ENCODE peak calls at places on chromosomes 12 and 14, in nine cellular contexts. H, W, I, N, Y, K, D, A and B are unnamed samples.

GRCh38 chr12:81245918-81246611 is 168.2 kb downstream of the ACSS3 start:
- DNase-seq in H (no peak), W (no peak), I (no peak), N (no peak), Y (no peak), K (no peak), D (no peak), A (peak; percentile 62), B (no peak)

GRCh38 chr12:45369065-45369464 is 153.2 kb downstream of the ANO6 start:
- DNase-seq in H (no peak), W (no peak), I (no peak), N (no peak), Y (no peak), K (peak; percentile 54), D (peak; percentile 29), A (no peak), B (no peak)

GRCh38 chr12:80847575-80847974 is 90.2 kb downstream of the LIN7A start:
- DNase-seq in H (no peak), W (no peak), I (no peak), N (no peak), Y (no peak), K (no peak), D (no peak), A (peak; percentile 9), B (no peak)

GRCh38 chr12:49622501-49623141 is 740 bp upstream of the PRPF40B start:
- DNase-seq in H (no peak), W (peak; percentile 51), I (no peak), N (no peak), Y (no peak), K (peak; percentile 61), D (no peak), A (peak; percentile 48), B (no peak)

GRCh38 chr12:57133916-57134315 is 5.6 kb downstream of the LRP1 start:
- DNase-seq in H (no peak), W (no peak), I (no peak), N (no peak), Y (no peak), K (no peak), D (no peak), A (no peak), B (no peak)

GRCh38 chr12:124109760-124110159 is 136.7 kb downstream of the ZNF664 start:
- DNase-seq in H (no peak), W (peak; percentile 50), I (no peak), N (no peak), Y (no peak), K (peak; percentile 39), D (no peak), A (no peak), B (no peak)

GRCh38 chr14:100789460-100790417 is 36.2 kb upstream of the MEG3 start:
- DNase-seq in H (no peak), W (no peak), I (no peak), N (no peak), Y (no peak), K (no peak), D (no peak), A (no peak), B (no peak)

GRCh38 chr14:102819176-102819628 is 42.0 kb downstream of the TRAF3 start:
- DNase-seq in H (no peak), W (no peak), I (no peak), N (no peak), Y (no peak), K (no peak), D (no peak), A (no peak), B (no peak)

GRCh38 chr14:51357250-51357649 is 117.2 kb downstream of the TMX1 start:
- DNase-seq in H (no peak), W (no peak), I (no peak), N (no peak), Y (no peak), K (no peak), D (peak; percentile 28), A (no peak), B (no peak)

GRCh38 chr12:46402861-46403731 is 30.5 kb upstream of the SLC38A2 start:
- DNase-seq in H (no peak), W (no peak), I (no peak), N (no peak), Y (no peak), K (no peak), D (no peak), A (no peak), B (no peak)

GRCh38 chr12:98955284-98955683 is 310.2 kb downstream of the APAF1 start:
- DNase-seq in H (no peak), W (peak; percentile 45), I (no peak), N (no peak), Y (no peak), K (peak; percentile 9), D (no peak), A (no peak), B (peak; percentile 26)

GRCh38 chr14:53126705-53127104 is 26.4 kb downstream of the DDHD1 start:
- DNase-seq in H (no peak), W (no peak), I (no peak), N (no peak), Y (no peak), K (peak; percentile 13), D (no peak), A (no peak), B (no peak)

GRCh38 chr14:103418508-103418818 is 33.2 kb downstream of the MARK3 start:
- DNase-seq in H (no peak), W (no peak), I (no peak), N (no peak), Y (no peak), K (peak; percentile 70), D (no peak), A (no peak), B (no peak)

GRCh38 chr12:71503579-71504470 is 64.2 kb downstream of the LGR5 start:
- DNase-seq in H (no peak), W (no peak), I (no peak), N (no peak), Y (peak; percentile 56), K (no peak), D (no peak), A (peak; percentile 60), B (no peak)

GRCh38 chr14:65303185-65303901 is 109.2 kb upstream of the FUT8 start:
- DNase-seq in H (peak; percentile 56), W (no peak), I (no peak), N (no peak), Y (no peak), K (peak; percentile 44), D (no peak), A (no peak), B (no peak)

GRCh38 chr12:110234197-110235154 is 46.6 kb upstream of the ATP2A2 start:
- DNase-seq in H (no peak), W (no peak), I (no peak), N (no peak), Y (no peak), K (no peak), D (no peak), A (no peak), B (no peak)

GRCh38 chr12:1533205-1533601 is 61.2 kb downstream of the FBXL14 start:
- DNase-seq in H (no peak), W (no peak), I (no peak), N (no peak), Y (no peak), K (peak; percentile 46), D (no peak), A (no peak), B (no peak)

GRCh38 chr12:108307006-108307405 is 32.1 kb downstream of the CMKLR1 start:
- DNase-seq in H (no peak), W (no peak), I (no peak), N (no peak), Y (no peak), K (peak; percentile 43), D (peak; percentile 98), A (no peak), B (no peak)

GRCh38 chr12:90064759-90065158 is 356.1 kb upstream of the ATP2B1 start:
- DNase-seq in H (no peak), W (no peak), I (no peak), N (no peak), Y (no peak), K (peak; percentile 15), D (no peak), A (no peak), B (no peak)

GRCh38 chr12:103799504-103800251 is 41.4 kb downstream of the NT5DC3 start:
- DNase-seq in H (no peak), W (no peak), I (no peak), N (no peak), Y (peak; percentile 92), K (no peak), D (no peak), A (peak; percentile 75), B (peak; percentile 64)

GRCh38 chr14:64676410-64677008 is 27.7 kb upstream of the PLEKHG3 start:
- DNase-seq in H (no peak), W (no peak), I (no peak), N (no peak), Y (no peak), K (no peak), D (no peak), A (no peak), B (no peak)

GRCh38 chr12:12660201-12660600 is 35.8 kb downstream of the GPR19 start:
- DNase-seq in H (no peak), W (no peak), I (no peak), N (no peak), Y (no peak), K (no peak), D (no peak), A (no peak), B (no peak)

GRCh38 chr14:99596071-99596627 is 7.9 kb downstream of the CCDC85C start:
- DNase-seq in H (no peak), W (no peak), I (no peak), N (no peak), Y (no peak), K (no peak), D (no peak), A (no peak), B (no peak)

GRCh38 chr12:124654666-124655316 is 87.4 kb upstream of the NCOR2 start:
- DNase-seq in H (no peak), W (no peak), I (no peak), N (no peak), Y (no peak), K (peak; percentile 75), D (no peak), A (peak; percentile 92), B (no peak)

GRCh38 chr14:62691613-62692489 is 353.4 kb downstream of the KCNH5 start:
- DNase-seq in H (peak; percentile 38), W (no peak), I (no peak), N (no peak), Y (peak; percentile 42), K (peak; percentile 50), D (peak; percentile 25), A (peak; percentile 40), B (peak; percentile 75)

GRCh38 chr12:124441443-124442190 is 125.8 kb downstream of the NCOR2 start:
- DNase-seq in H (peak; percentile 76), W (no peak), I (no peak), N (no peak), Y (no peak), K (peak; percentile 95), D (peak; percentile 89), A (no peak), B (no peak)

GRCh38 chr12:120363274-120363855 is 5.6 kb downstream of the MSI1 start:
- DNase-seq in H (no peak), W (peak; percentile 85), I (no peak), N (no peak), Y (no peak), K (no peak), D (no peak), A (peak; percentile 39), B (no peak)

GRCh38 chr12:48995061-48995879 is 3.9 kb downstream of the DDN start:
- DNase-seq in H (peak; percentile 32), W (peak; percentile 94), I (peak; percentile 55), N (no peak), Y (peak; percentile 80), K (peak; percentile 96), D (no peak), A (peak; percentile 35), B (peak; percentile 60)